ENCODE peak calls at places on chromosomes 1 and 21, in ten cellular contexts. H is cardiac muscle cell, V is adrenal gland, R is esophagus muscularis mucosa, J is psoas muscle, D is HL-60, C is WTC11, Y is left ventricle myocardium inferior, I is heart left ventricle, A is fibroblast of mammary gland. S is an unnamed sample.

GRCh38 chr1:222711319-222712252 is 705 bp downstream of the AIDA start:
- DNase-seq in C (peak), R (no peak), V (peak), I (peak), A (peak), J (peak), H (peak), Y (peak), D (peak), S (peak)

GRCh38 chr1:21933397-21934248 is 3.5 kb downstream of the HSPG2 start:
- DNase-seq in J (peak), A (no peak), Y (peak), V (peak), I (no peak), D (no peak), C (peak), H (no peak), R (no peak), S (no peak)

GRCh38 chr1:209746469-209747269 is 9.2 kb upstream of the TRAF3IP3 start:
- DNase-seq in J (no peak), V (no peak), A (peak), I (no peak), D (no peak), Y (no peak), H (no peak), R (no peak), C (no peak), S (no peak)

GRCh38 chr1:25794325-25794724 is 5.7 kb upstream of the SELENON start:
- DNase-seq in R (no peak), I (no peak), V (no peak), A (no peak), Y (no peak), J (no peak), D (no peak), C (no peak), H (no peak), S (no peak)

GRCh38 chr1:178192686-178193085 is 98.8 kb downstream of the RASAL2 start:
- DNase-seq in C (no peak), H (no peak), Y (no peak), V (peak), D (peak), I (no peak), J (no peak), R (no peak), A (peak), S (no peak)

GRCh38 chr1:91718368-91718767 is 167.6 kb downstream of the TGFBR3 start:
- DNase-seq in V (no peak), J (no peak), R (no peak), C (no peak), D (no peak), I (no peak), Y (no peak), A (no peak), H (no peak), S (no peak)

GRCh38 chr1:205926213-205926612 is 17.0 kb downstream of the SLC26A9 start:
- DNase-seq in D (no peak), Y (no peak), I (no peak), J (no peak), A (no peak), V (no peak), H (no peak), R (no peak), C (no peak), S (no peak)

GRCh38 chr1:62398377-62398776 is 38.5 kb upstream of the USP1 start:
- DNase-seq in V (no peak), C (no peak), J (no peak), H (no peak), I (no peak), R (no peak), D (no peak), Y (no peak), A (peak), S (no peak)

GRCh38 chr1:110647254-110647891 is 27.4 kb downstream of the KCNA3 start:
- DNase-seq in D (no peak), I (no peak), R (no peak), C (no peak), A (peak), H (no peak), V (no peak), Y (no peak), J (no peak), S (no peak)

GRCh38 chr1:32881871-32882850 is 4.1 kb upstream of the HPCA start:
- DNase-seq in V (no peak), I (no peak), J (no peak), R (no peak), C (no peak), A (no peak), Y (peak), H (no peak), D (no peak), S (no peak)

DNA sequence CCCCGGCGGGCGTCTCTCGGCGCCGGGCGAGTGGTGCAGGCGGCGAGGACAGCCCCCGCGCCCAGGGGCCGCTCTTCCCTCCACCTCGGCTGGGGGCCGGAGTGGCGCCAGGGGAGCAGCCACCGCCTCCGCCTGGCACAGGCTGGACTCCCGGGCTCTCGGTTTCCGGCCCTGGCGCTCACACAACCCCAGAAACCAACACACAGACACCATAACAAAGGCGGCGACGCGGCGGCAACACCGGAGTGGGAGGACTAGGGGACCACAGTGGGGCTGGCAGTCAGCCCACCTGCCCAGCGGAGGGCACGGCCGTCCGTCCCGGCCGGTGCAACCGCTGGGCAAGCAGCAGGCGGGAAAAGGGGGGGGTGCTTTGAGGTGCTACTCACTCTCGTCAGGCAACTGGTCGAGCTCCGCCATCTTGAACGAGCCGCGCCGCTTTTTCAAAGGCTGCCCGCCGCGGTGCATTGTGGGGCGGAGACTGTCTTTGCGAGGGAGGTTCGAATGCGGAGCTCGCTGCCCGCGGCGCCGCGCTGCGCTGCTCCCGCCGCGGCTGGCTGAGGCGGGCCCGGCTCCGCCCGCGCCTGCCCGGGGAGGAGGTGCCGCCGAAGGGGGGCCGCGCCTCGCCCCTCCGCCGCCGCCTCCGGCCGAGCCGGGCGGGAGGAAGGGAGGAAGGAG is at the start of gene LIN9:
- DNase-seq in J (peak), H (peak), C (peak), D (peak), A (peak), V (peak), R (peak), Y (peak), I (peak), S (peak)
- TF ChIP-seq CTCF in J (no peak), H (peak), C (no peak), D (no peak), A (no peak), V (no peak), R (no peak), Y (no peak), I (peak), S (no peak)

DNA sequence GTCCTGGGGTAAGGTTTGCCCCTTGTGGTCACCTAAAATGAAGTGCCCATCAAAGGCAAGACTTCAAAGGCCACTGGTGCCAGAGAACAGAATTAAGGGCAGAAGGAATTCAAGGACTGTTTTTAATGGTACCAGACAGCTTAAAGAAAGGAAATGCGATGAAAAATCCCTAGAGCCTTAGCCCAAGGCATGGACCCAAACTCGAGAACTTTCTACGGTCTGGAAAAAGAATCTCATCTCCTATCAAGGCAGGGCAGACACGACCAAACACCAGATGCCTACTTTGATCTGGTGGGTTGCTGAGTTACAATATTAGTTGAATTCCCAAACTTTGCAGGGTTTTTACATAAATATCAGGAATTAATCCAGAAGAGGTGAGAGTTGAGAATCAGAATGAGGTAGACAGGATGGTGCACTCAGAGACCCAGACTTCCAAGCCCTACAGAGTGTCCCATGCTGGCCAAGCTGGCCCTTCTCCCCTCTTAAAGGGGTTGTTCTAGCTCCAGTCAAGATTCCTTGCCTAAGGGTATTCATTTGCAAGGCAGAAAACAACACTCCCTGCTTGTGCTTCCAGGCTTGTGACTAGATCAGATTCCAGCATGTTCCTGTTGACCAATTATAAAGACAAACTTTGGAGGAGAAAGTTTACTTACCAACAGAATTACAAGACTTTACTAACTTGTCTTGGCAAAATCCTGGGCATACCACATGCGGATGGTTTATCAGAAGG is 48.0 kb downstream of the EDN2 start:
- DNase-seq in J (no peak), A (no peak), V (no peak), I (no peak), R (no peak), D (no peak), Y (no peak), H (no peak), C (no peak), S (no peak)
- TF ChIP-seq CTCF in J (no peak), A (no peak), V (no peak), I (no peak), R (no peak), D (no peak), Y (no peak), H (no peak), C (no peak), S (no peak)

DNA sequence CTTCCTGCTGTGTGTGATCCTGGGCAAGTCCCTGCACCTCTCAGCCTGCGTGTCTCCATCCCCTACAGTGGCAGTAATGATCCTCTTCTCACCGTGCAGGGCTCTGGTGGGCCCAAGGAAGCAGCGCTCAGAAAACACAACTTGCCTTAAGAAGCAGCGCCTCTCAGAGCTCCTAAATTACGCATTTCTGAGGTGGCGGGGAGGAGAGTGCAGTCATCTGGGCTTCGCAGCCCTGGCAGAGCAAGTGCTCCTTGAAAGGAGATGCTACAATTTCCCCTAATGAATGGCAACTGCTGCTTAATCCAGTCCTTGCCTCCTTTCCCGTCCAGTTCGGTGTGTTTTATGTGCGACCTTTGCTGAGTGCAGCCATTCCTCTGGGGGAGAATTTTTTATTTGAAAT is 287.2 kb downstream of the PTPRU start:
- DNase-seq in V (peak), J (no peak), D (no peak), A (no peak), I (no peak), C (peak), H (no peak), R (no peak), Y (no peak), S (peak)
- TF ChIP-seq CTCF in V (no peak), J (no peak), D (no peak), A (no peak), I (no peak), C (no peak), H (no peak), R (no peak), Y (no peak), S (no peak)

GRCh38 chr1:174883361-174883760 is 116.4 kb upstream of the CACYBP start:
- DNase-seq in C (no peak), D (peak), J (no peak), V (no peak), R (no peak), I (no peak), A (peak), H (no peak), Y (no peak), S (no peak)
- TF ChIP-seq CTCF in C (no peak), D (no peak), J (no peak), V (no peak), R (no peak), I (no peak), A (peak), H (no peak), Y (no peak), S (no peak)

DNA sequence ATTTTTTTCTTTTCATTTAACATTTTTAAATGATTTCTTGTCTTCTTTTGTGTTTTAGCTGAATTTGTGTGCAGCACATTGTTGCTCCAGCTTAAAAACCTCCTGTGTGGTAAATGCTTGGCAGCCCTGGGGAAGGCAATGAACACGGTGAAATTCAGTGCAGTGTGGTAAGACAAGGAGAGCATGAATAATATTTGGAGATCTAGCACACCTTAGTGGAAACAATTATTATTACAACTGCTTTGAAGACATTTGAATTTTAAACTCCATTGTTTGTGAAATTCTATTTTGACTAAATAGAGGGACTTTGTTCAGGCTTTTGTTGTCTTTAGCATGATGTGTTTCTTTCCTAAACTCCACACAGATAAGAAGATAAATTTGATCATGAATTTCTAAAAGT is 242.6 kb upstream of the CXADR start:
- DNase-seq in V (peak), I (no peak), J (peak), C (no peak), D (no peak), Y (peak), R (no peak), A (peak), H (peak), S (no peak)
- TF ChIP-seq CTCF in V (peak), I (peak), J (peak), C (no peak), D (peak), Y (peak), R (peak), A (peak), H (peak), S (peak)